ENCODE peak calls at places on chromosomes 7 and 10, in nine cellular contexts. L is MM.1S, Y is fibroblast of lung, T is PC-3, F is Peyer's patch, C is lower leg skin, V is ovary, P is tibial artery, S is IMR-90. N is an unnamed sample.

GRCh38 chr10:44640429-44640828 is 255.5 kb upstream of the CXCL12 start:
- DNase-seq in L (no peak), Y (no peak), T (no peak), F (no peak), C (no peak), V (no peak), P (no peak), S (no peak), N (no peak)

GRCh38 chr10:83606275-83606674 is 533.0 kb upstream of the GHITM start:
- DNase-seq in L (no peak), Y (peak), T (peak), F (no peak), C (no peak), V (no peak), P (no peak), S (no peak), N (no peak)

GRCh38 chr10:7969623-7970022 is 84.9 kb upstream of the GATA3 start:
- DNase-seq in L (no peak), Y (peak), T (no peak), F (no peak), C (no peak), V (no peak), P (no peak), S (no peak), N (no peak)

GRCh38 chr10:93600861-93601773 is at the start of gene RBP4:
- DNase-seq in L (no peak), Y (peak), T (peak), F (no peak), C (peak), V (peak), P (no peak), S (peak), N (peak)

GRCh38 chr7:131147604-131148003 is 180.1 kb upstream of the MKLN1 start:
- DNase-seq in L (no peak), Y (no peak), T (no peak), F (no peak), C (no peak), V (no peak), P (no peak), S (no peak), N (no peak)

GRCh38 chr10:4093438-4093837 is 308.4 kb upstream of the KLF6 start:
- DNase-seq in L (no peak), Y (peak), T (peak), F (no peak), C (no peak), V (no peak), P (no peak), S (no peak), N (no peak)

GRCh38 chr10:114347191-114347739 is 57.0 kb downstream of the AFAP1L2 start:
- DNase-seq in L (no peak), Y (peak), T (no peak), F (no peak), C (no peak), V (no peak), P (no peak), S (no peak), N (no peak)

GRCh38 chr10:85995791-85996190 is 370.8 kb downstream of the GRID1 start:
- DNase-seq in L (no peak), Y (peak), T (peak), F (no peak), C (no peak), V (no peak), P (no peak), S (peak), N (no peak)

GRCh38 chr10:73653195-73653594 is 2.6 kb downstream of the SYNPO2L start:
- DNase-seq in L (no peak), Y (no peak), T (no peak), F (peak), C (no peak), V (no peak), P (no peak), S (no peak), N (no peak)

GRCh38 chr10:30006410-30006809 is 53.0 kb downstream of the JCAD start:
- DNase-seq in L (no peak), Y (no peak), T (no peak), F (no peak), C (no peak), V (no peak), P (no peak), S (no peak), N (no peak)

GRCh38 chr10:117539271-117539876 is 3.2 kb upstream of the EMX2 start:
- DNase-seq in L (no peak), Y (no peak), T (no peak), F (no peak), C (peak), V (no peak), P (no peak), S (no peak), N (no peak)

GRCh38 chr7:106572394-106573124 is 88.4 kb downstream of the CCDC71L start:
- DNase-seq in L (no peak), Y (no peak), T (peak), F (no peak), C (no peak), V (no peak), P (no peak), S (no peak), N (no peak)

DNA sequence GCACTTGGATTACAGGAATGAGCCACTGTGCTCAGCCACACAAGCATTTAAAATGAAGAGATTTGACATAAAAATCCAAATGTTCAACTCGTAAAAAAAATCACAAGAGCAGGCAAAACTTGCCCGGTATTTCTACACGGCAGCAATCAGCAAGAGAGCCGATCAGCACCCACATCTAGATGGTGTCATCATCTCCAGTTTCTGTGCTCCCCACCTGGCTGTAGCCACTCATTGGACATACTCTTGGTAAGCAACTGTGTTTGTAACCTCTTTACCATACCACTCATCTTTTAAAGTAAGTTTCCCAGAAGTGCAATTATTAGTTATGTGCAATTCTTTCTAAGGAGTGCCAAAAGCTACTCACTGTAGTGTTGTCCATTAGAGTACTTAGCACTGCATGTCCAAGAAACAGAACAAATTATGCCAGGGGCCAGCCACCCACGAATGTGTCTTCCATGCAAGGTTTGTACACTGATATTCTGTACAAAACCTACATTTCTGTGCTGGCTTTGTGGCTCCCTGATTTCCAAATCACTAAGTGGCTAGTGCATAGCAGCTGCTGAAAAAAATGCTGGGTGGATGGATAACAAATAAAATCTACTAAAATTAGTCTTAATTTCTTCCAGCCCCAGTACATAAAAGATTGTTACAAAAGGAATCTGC is 132.0 kb downstream of the SRPK2 start:
- DNase-seq in L (no peak), Y (no peak), T (no peak), F (no peak), C (no peak), V (no peak), P (no peak), S (no peak), N (no peak)
- TF ChIP-seq CTCF in L (no peak), Y (no peak), T (no peak), F (no peak), C (no peak), V (no peak), P (no peak), S (no peak), N (no peak)

DNA sequence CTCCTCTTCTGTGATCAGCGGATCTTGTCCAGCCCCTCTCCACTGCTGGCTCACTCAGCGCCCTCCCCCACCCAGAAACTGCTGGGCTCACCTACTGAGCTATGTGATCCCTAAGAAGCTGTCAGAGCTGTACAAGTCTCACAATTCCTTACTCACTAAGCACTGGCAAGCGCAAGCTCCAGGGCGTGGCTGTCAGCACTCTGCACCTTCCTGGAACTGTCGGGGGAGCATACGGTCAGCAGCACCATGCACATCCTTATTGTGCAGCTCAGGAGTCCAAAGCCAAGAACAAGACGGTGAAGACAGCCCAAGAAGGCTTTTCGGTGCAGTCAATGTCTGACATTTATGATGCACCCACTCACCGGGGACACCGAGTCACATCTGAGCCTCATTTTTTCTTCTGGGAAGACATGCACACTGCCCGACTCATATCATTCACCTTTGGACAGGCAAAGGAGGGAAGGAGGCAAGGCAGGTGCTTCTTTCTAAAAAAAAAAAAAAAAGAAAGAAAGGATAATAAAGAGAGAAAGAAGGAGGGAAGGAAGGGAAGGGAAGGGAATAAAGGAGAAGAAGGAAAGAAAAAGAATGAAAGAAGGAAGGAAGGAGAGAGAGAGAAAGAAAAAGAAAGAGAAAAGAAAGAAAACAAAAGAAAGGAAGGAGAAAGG is 56.3 kb downstream of the ASB13 start:
- DNase-seq in L (no peak), Y (no peak), T (peak), F (peak), C (no peak), V (no peak), P (no peak), S (no peak), N (no peak)
- H3K4me3 ChIP-seq in L (no peak), Y (no peak), T (peak), F (peak), C (no peak), V (no peak), P (no peak), S (no peak), N (no peak)

GRCh38 chr10:66307826-66308225 is 618.0 kb upstream of the LRRTM3 start:
- DNase-seq in L (no peak), Y (no peak), T (peak), F (no peak), C (no peak), V (no peak), P (no peak), S (no peak), N (no peak)
- TF ChIP-seq CTCF in L (no peak), Y (no peak), T (peak), F (no peak), C (no peak), V (no peak), P (no peak), S (no peak), N (peak)

GRCh38 chr7:129948338-129948737 is 4.4 kb downstream of the UBE2H start:
- DNase-seq in L (no peak), Y (no peak), T (no peak), F (peak), C (peak), V (no peak), P (no peak), S (no peak), N (no peak)

GRCh38 chr7:129948877-129949291 is 3.9 kb downstream of the UBE2H start:
- DNase-seq in L (peak), Y (peak), T (peak), F (peak), C (peak), V (peak), P (peak), S (peak), N (peak)

GRCh38 chr7:129946282-129946681 is 6.5 kb downstream of the UBE2H start:
- DNase-seq in L (no peak), Y (no peak), T (no peak), F (peak), C (peak), V (no peak), P (no peak), S (no peak), N (no peak)

GRCh38 chr7:129947001-129947400 is 5.8 kb downstream of the UBE2H start:
- DNase-seq in L (no peak), Y (peak), T (no peak), F (no peak), C (no peak), V (no peak), P (no peak), S (no peak), N (no peak)

DNA sequence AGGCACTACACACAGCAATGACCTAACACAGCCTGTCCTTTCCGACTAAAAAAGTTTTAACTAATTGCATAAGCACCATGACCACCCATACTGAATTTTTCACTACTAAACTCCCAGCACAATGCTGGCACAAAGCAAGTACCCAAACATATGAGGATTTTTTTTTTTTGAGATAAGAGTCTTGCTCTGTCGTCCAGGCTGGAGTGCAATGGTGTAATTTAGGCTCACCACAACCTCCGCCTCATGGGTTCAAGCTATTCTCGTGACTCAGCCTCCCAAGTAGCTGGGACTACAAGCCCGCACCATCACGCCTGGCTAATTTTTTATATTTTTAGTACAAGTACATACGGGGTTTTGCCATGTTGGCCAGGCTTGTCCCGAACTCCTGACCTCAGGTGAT is 5.1 kb downstream of the UBE2H start:
- DNase-seq in L (no peak), Y (peak), T (no peak), F (peak), C (peak), V (no peak), P (no peak), S (no peak), N (no peak)
- H3K4me3 ChIP-seq in L (no peak), Y (no peak), T (no peak), F (no peak), C (no peak), V (no peak), P (no peak), S (no peak), N (no peak)

GRCh38 chr7:28988818-28989595 is 30.9 kb upstream of the TRIL start:
- DNase-seq in L (no peak), Y (peak), T (peak), F (no peak), C (peak), V (no peak), P (peak), S (peak), N (peak)

GRCh38 chr7:28988091-28988490 is 30.0 kb upstream of the TRIL start:
- DNase-seq in L (no peak), Y (no peak), T (no peak), F (no peak), C (no peak), V (no peak), P (no peak), S (peak), N (no peak)

GRCh38 chr7:28990200-28990960 is 32.2 kb upstream of the TRIL start:
- DNase-seq in L (no peak), Y (peak), T (no peak), F (no peak), C (peak), V (no peak), P (peak), S (no peak), N (no peak)

GRCh38 chr7:28986723-28987122 is 28.6 kb upstream of the TRIL start:
- DNase-seq in L (no peak), Y (peak), T (no peak), F (no peak), C (no peak), V (no peak), P (no peak), S (peak), N (no peak)

GRCh38 chr7:28989596-28989980 is 31.5 kb upstream of the TRIL start:
- DNase-seq in L (no peak), Y (no peak), T (no peak), F (no peak), C (no peak), V (no peak), P (no peak), S (no peak), N (no peak)
- TF ChIP-seq CTCF in L (no peak), Y (no peak), T (no peak), F (no peak), C (no peak), V (no peak), P (no peak), S (no peak), N (no peak)

DNA sequence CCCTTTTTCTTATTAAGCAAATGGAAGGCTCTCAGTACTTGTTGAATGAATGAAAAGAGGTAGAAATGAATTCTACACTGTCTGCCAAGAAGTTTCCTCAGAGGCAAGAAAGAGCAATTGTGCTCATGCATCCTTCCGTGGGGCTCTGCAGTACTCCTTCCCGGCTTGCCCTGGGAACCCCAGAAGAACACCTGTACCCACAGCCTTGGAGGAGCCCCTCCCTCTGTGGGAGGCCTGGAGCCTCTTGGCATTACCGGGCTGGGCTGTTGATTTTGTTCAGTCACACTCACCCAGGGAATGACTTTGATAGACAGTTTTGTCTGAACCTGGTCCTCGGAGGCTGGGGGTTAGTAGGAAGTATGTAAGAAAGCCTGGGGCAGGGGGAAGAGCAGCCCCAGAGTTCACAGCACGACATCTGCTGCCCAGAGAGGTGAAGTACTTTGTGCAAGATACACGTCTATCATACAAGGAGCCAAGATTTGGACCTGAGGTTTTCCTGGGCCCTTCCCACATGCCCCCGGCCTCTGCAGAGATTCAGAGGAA is 134.8 kb upstream of the GDF10 start:
- DNase-seq in L (no peak), Y (no peak), T (no peak), F (no peak), C (no peak), V (no peak), P (no peak), S (no peak), N (no peak)
- H3K4me3 ChIP-seq in L (peak), Y (no peak), T (no peak), F (peak), C (no peak), V (peak), P (peak), S (no peak), N (no peak)

GRCh38 chr10:125734823-125735222 is 15.3 kb downstream of the EDRF1 start:
- DNase-seq in L (no peak), Y (no peak), T (no peak), F (no peak), C (no peak), V (no peak), P (no peak), S (no peak), N (no peak)
- TF ChIP-seq CTCF in L (no peak), Y (no peak), T (peak), F (no peak), C (no peak), V (no peak), P (no peak), S (peak), N (no peak)

DNA sequence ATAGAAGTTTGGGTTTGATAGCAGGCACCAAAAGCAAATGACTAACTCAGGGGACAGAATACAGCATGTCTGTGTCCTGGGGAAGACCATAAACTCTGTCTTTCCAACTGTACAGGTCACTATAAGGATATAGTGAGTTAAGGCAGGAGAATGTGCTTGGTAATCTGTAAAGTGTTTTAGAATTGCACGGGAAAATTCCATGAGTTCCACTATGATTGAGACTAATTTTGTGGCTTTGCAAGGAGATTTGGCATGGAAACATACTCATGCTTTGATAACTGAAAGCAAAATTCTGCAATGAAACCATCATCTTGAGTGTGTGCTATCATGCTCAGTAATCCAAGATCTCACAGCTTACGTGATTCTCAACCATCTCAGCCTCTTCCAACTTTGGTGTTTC is 152.6 kb downstream of the PKD1L1 start:
- DNase-seq in L (no peak), Y (peak), T (no peak), F (no peak), C (no peak), V (no peak), P (no peak), S (peak), N (peak)
- H3K4me3 ChIP-seq in L (no peak), Y (peak), T (no peak), F (no peak), C (no peak), V (no peak), P (no peak), S (peak), N (peak)

GRCh38 chr10:113080621-113081229 is 130.7 kb downstream of the TCF7L2 start:
- DNase-seq in L (no peak), Y (no peak), T (no peak), F (no peak), C (no peak), V (no peak), P (no peak), S (no peak), N (no peak)
- TF ChIP-seq CTCF in L (no peak), Y (no peak), T (peak), F (no peak), C (no peak), V (no peak), P (no peak), S (peak), N (no peak)

DNA sequence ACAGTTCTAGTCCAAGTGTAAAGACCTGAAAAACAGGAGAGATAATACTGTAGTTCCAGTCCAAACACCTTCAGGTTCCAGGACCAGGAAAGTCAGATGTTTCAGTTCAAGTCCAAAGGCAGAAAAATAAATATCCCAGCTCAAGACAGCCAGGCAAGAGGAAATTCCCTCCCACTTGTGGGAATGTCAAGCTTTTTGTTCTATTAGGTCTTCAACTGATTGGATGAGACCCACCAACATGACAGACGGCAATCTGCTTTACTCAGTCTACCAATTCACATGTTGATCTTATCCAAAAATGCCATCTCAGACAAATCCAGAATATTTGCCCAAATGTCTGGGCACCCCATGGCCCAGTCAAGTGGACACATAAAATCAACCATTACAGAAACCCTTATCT is 33.1 kb downstream of the SEMA3D start:
- DNase-seq in L (no peak), Y (no peak), T (no peak), F (no peak), C (no peak), V (no peak), P (no peak), S (no peak), N (no peak)
- H3K4me3 ChIP-seq in L (no peak), Y (no peak), T (no peak), F (no peak), C (no peak), V (no peak), P (no peak), S (no peak), N (no peak)

N was measured in astrocyte of the cerebellum.